ENCODE peak calls at places on chromosomes 3 and 15, in seven cellular contexts. One of them, this sample, is unnamed.

GRCh38 chr15:40340740-40341400 is at the start of gene CCDC9B:
- DNase-seq in GM12892: no peak
- DNase-seq in H1: no peak
- DNase-seq in HepG2: peak
- DNase-seq in K562: peak
- DNase-seq in GM12878: no peak
- DNase-seq in SK-N-SH: peak
- DNase-seq in this sample: no peak

GRCh38 chr3:149085828-149086231 is 503 bp downstream of the HLTF start:
- DNase-seq in HepG2: peak
- DNase-seq in SK-N-SH: no peak
- DNase-seq in K562: peak
- DNase-seq in H1: peak
- DNase-seq in GM12892: no peak
- DNase-seq in GM12878: no peak
- DNase-seq in this sample: no peak

GRCh38 chr15:30941520-30941919 is 37.8 kb downstream of the FAN1 start:
- DNase-seq in HepG2: no peak
- DNase-seq in H1: no peak
- DNase-seq in K562: no peak
- DNase-seq in SK-N-SH: no peak
- DNase-seq in GM12878: no peak
- DNase-seq in GM12892: no peak
- DNase-seq in this sample: no peak

GRCh38 chr15:60507596-60508424 is 28.9 kb upstream of the ICE2 start:
- DNase-seq in GM12878: peak
- DNase-seq in GM12892: no peak
- DNase-seq in SK-N-SH: peak
- DNase-seq in HepG2: peak
- DNase-seq in H1: no peak
- DNase-seq in K562: peak
- DNase-seq in this sample: peak

GRCh38 chr15:85832389-85832788 is 37.7 kb upstream of the KLHL25 start:
- DNase-seq in SK-N-SH: no peak
- DNase-seq in GM12878: no peak
- DNase-seq in GM12892: no peak
- DNase-seq in K562: no peak
- DNase-seq in H1: no peak
- DNase-seq in HepG2: no peak
- DNase-seq in this sample: no peak

GRCh38 chr3:3499987-3500386 is 299.2 kb upstream of the LRRN1 start:
- DNase-seq in K562: no peak
- DNase-seq in HepG2: no peak
- DNase-seq in H1: no peak
- DNase-seq in SK-N-SH: no peak
- DNase-seq in GM12878: no peak
- DNase-seq in GM12892: no peak
- DNase-seq in this sample: no peak

GRCh38 chr3:182824957-182825356 is 31.7 kb downstream of the ATP11B start:
- DNase-seq in GM12878: no peak
- DNase-seq in H1: no peak
- DNase-seq in GM12892: no peak
- DNase-seq in HepG2: no peak
- DNase-seq in K562: no peak
- DNase-seq in SK-N-SH: no peak
- DNase-seq in this sample: no peak

GRCh38 chr15:96372554-96372953 is 42.1 kb downstream of the NR2F2 start:
- DNase-seq in GM12892: no peak
- DNase-seq in SK-N-SH: no peak
- DNase-seq in HepG2: no peak
- DNase-seq in H1: no peak
- DNase-seq in K562: no peak
- DNase-seq in GM12878: no peak
- DNase-seq in this sample: no peak

GRCh38 chr3:112822116-112823055 is 24.3 kb downstream of the CD200R1L start:
- DNase-seq in K562: no peak
- DNase-seq in HepG2: no peak
- DNase-seq in H1: no peak
- DNase-seq in SK-N-SH: no peak
- DNase-seq in GM12878: no peak
- DNase-seq in GM12892: no peak
- DNase-seq in this sample: no peak

GRCh38 chr3:45180051-45180450 is 33.9 kb upstream of the CDCP1 start:
- DNase-seq in GM12892: no peak
- DNase-seq in H1: no peak
- DNase-seq in HepG2: no peak
- DNase-seq in SK-N-SH: no peak
- DNase-seq in GM12878: no peak
- DNase-seq in K562: no peak
- DNase-seq in this sample: no peak

GRCh38 chr3:98600412-98601095 is 7.1 kb upstream of the CPOX start:
- DNase-seq in HepG2: no peak
- DNase-seq in GM12878: peak
- DNase-seq in SK-N-SH: no peak
- DNase-seq in H1: no peak
- DNase-seq in GM12892: no peak
- DNase-seq in K562: no peak
- DNase-seq in this sample: no peak

GRCh38 chr15:53122818-53123217 is 332.7 kb upstream of the ONECUT1 start:
- DNase-seq in H1: no peak
- DNase-seq in K562: no peak
- DNase-seq in SK-N-SH: no peak
- DNase-seq in HepG2: no peak
- DNase-seq in GM12878: no peak
- DNase-seq in GM12892: no peak
- DNase-seq in this sample: no peak

GRCh38 chr15:31328425-31328998 is 1.9 kb downstream of the KLF13 start:
- DNase-seq in GM12892: no peak
- DNase-seq in H1: no peak
- DNase-seq in HepG2: no peak
- DNase-seq in GM12878: no peak
- DNase-seq in SK-N-SH: peak
- DNase-seq in K562: no peak
- DNase-seq in this sample: no peak

GRCh38 chr3:154745925-154746324 is 315.9 kb upstream of the GPR149 start:
- DNase-seq in K562: peak
- DNase-seq in HepG2: no peak
- DNase-seq in SK-N-SH: peak
- DNase-seq in GM12892: no peak
- DNase-seq in H1: no peak
- DNase-seq in GM12878: no peak
- DNase-seq in this sample: no peak

GRCh38 chr3:69907554-69907953 is 92.0 kb upstream of the SAMMSON start:
- DNase-seq in HepG2: no peak
- DNase-seq in GM12878: no peak
- DNase-seq in H1: no peak
- DNase-seq in K562: no peak
- DNase-seq in GM12892: no peak
- DNase-seq in SK-N-SH: no peak
- DNase-seq in this sample: no peak

GRCh38 chr3:32577621-32578556 is 7.2 kb upstream of the DYNC1LI1 start:
- DNase-seq in GM12878: peak
- DNase-seq in GM12892: peak
- DNase-seq in HepG2: no peak
- DNase-seq in K562: no peak
- DNase-seq in H1: no peak
- DNase-seq in SK-N-SH: no peak
- DNase-seq in this sample: peak

GRCh38 chr15:28955160-28955502 is 69.4 kb downstream of the APBA2 start:
- DNase-seq in SK-N-SH: peak
- DNase-seq in K562: peak
- DNase-seq in GM12892: no peak
- DNase-seq in HepG2: no peak
- DNase-seq in GM12878: peak
- DNase-seq in H1: no peak
- DNase-seq in this sample: no peak

GRCh38 chr15:77516076-77516475 is 95.4 kb downstream of the HMG20A start:
- DNase-seq in K562: no peak
- DNase-seq in SK-N-SH: no peak
- DNase-seq in HepG2: no peak
- DNase-seq in GM12878: no peak
- DNase-seq in H1: no peak
- DNase-seq in GM12892: no peak
- DNase-seq in this sample: no peak

GRCh38 chr15:96070636-96071035 is 259.9 kb upstream of the NR2F2 start:
- DNase-seq in HepG2: no peak
- DNase-seq in GM12878: no peak
- DNase-seq in SK-N-SH: no peak
- DNase-seq in H1: no peak
- DNase-seq in GM12892: no peak
- DNase-seq in K562: no peak
- DNase-seq in this sample: no peak

GRCh38 chr3:53708001-53708621 is 138.1 kb downstream of the CHDH start:
- DNase-seq in K562: no peak
- DNase-seq in GM12878: no peak
- DNase-seq in GM12892: no peak
- DNase-seq in H1: no peak
- DNase-seq in HepG2: no peak
- DNase-seq in SK-N-SH: no peak
- DNase-seq in this sample: no peak

GRCh38 chr3:40951636-40952035 is 247.7 kb upstream of the CTNNB1 start:
- DNase-seq in GM12892: no peak
- DNase-seq in SK-N-SH: no peak
- DNase-seq in H1: no peak
- DNase-seq in GM12878: no peak
- DNase-seq in K562: no peak
- DNase-seq in HepG2: no peak
- DNase-seq in this sample: no peak

GRCh38 chr15:93048759-93049161 is 40.3 kb downstream of the RGMA start:
- DNase-seq in GM12878: no peak
- DNase-seq in GM12892: no peak
- DNase-seq in SK-N-SH: no peak
- DNase-seq in K562: no peak
- DNase-seq in H1: no peak
- DNase-seq in HepG2: no peak
- DNase-seq in this sample: no peak

GRCh38 chr3:128310286-128311058 is 156.2 kb downstream of the DNAJB8 start:
- DNase-seq in H1: no peak
- DNase-seq in GM12892: no peak
- DNase-seq in HepG2: no peak
- DNase-seq in K562: no peak
- DNase-seq in SK-N-SH: no peak
- DNase-seq in GM12878: no peak
- DNase-seq in this sample: no peak

GRCh38 chr3:127035672-127036071 is 52.8 kb downstream of the PLXNA1 start:
- DNase-seq in H1: no peak
- DNase-seq in GM12878: no peak
- DNase-seq in K562: no peak
- DNase-seq in GM12892: no peak
- DNase-seq in SK-N-SH: no peak
- DNase-seq in HepG2: no peak
- DNase-seq in this sample: no peak

GRCh38 chr15:71440479-71441071 is 325.3 kb downstream of the THSD4 start:
- DNase-seq in SK-N-SH: peak
- DNase-seq in GM12892: no peak
- DNase-seq in H1: no peak
- DNase-seq in HepG2: peak
- DNase-seq in GM12878: peak
- DNase-seq in K562: peak
- DNase-seq in this sample: no peak

GRCh38 chr15:57158589-57158988 is 217.7 kb upstream of the CGNL1 start:
- DNase-seq in K562: no peak
- DNase-seq in H1: no peak
- DNase-seq in GM12892: no peak
- DNase-seq in SK-N-SH: peak
- DNase-seq in GM12878: no peak
- DNase-seq in HepG2: no peak
- DNase-seq in this sample: no peak

GRCh38 chr15:57156210-57156887 is 220.0 kb upstream of the CGNL1 start:
- DNase-seq in GM12892: no peak
- DNase-seq in HepG2: no peak
- DNase-seq in GM12878: no peak
- DNase-seq in K562: no peak
- DNase-seq in SK-N-SH: peak
- DNase-seq in H1: no peak
- DNase-seq in this sample: no peak

GRCh38 chr15:57158997-57159668 is 217.2 kb upstream of the CGNL1 start:
- DNase-seq in GM12892: no peak
- DNase-seq in GM12878: no peak
- DNase-seq in SK-N-SH: no peak
- DNase-seq in HepG2: no peak
- DNase-seq in H1: no peak
- DNase-seq in K562: no peak
- DNase-seq in this sample: no peak

GRCh38 chr15:57160823-57161560 is 215.3 kb upstream of the CGNL1 start:
- DNase-seq in SK-N-SH: no peak
- DNase-seq in HepG2: no peak
- DNase-seq in GM12878: no peak
- DNase-seq in H1: no peak
- DNase-seq in K562: no peak
- DNase-seq in GM12892: no peak
- DNase-seq in this sample: no peak

DNA sequence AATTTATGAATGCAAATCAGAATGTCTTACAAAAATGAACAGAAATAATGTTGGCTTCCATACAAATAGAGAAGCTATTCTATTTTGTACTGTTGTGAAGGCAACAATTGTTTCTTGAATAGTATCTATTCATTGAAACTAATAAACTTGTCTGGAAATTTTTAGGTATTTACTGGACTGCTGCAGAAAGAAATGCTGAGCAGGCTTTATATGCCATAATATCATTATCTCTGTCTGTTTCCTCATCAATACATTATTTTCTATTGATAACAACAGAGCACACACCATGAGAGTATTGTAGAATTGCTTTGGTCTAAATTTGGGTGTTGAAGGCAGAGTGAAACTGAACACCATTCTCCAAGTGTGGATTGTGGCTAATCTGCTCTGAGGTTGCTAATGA is 216.5 kb upstream of the CGNL1 start:
- DNase-seq in K562: no peak
- DNase-seq in GM12892: no peak
- DNase-seq in HepG2: no peak
- DNase-seq in SK-N-SH: no peak
- DNase-seq in H1: no peak
- DNase-seq in GM12878: no peak
- DNase-seq in this sample: no peak
- TF ChIP-seq TAF1 in K562: no peak
- TF ChIP-seq TAF1 in GM12892: no peak
- TF ChIP-seq TAF1 in HepG2: no peak
- TF ChIP-seq TAF1 in SK-N-SH: no peak
- TF ChIP-seq TAF1 in H1: no peak
- TF ChIP-seq TAF1 in GM12878: no peak
- TF ChIP-seq TAF1 in this sample: no peak

GRCh38 chr15:100803158-100803440 is 76.5 kb upstream of the ALDH1A3 start:
- DNase-seq in HepG2: no peak
- DNase-seq in H1: no peak
- DNase-seq in K562: no peak
- DNase-seq in SK-N-SH: no peak
- DNase-seq in GM12878: no peak
- DNase-seq in GM12892: no peak
- DNase-seq in this sample: no peak
- TF ChIP-seq TAF1 in HepG2: no peak
- TF ChIP-seq TAF1 in H1: no peak
- TF ChIP-seq TAF1 in K562: no peak
- TF ChIP-seq TAF1 in SK-N-SH: no peak
- TF ChIP-seq TAF1 in GM12878: no peak
- TF ChIP-seq TAF1 in GM12892: no peak
- TF ChIP-seq TAF1 in this sample: no peak

GRCh38 chr15:42349178-42349577 is 10.1 kb upstream of the CAPN3 start:
- DNase-seq in K562: no peak
- DNase-seq in GM12892: no peak
- DNase-seq in SK-N-SH: no peak
- DNase-seq in GM12878: no peak
- DNase-seq in HepG2: no peak
- DNase-seq in H1: no peak
- DNase-seq in this sample: no peak
- TF ChIP-seq TAF1 in K562: no peak
- TF ChIP-seq TAF1 in GM12892: no peak
- TF ChIP-seq TAF1 in SK-N-SH: no peak
- TF ChIP-seq TAF1 in GM12878: no peak
- TF ChIP-seq TAF1 in HepG2: no peak
- TF ChIP-seq TAF1 in H1: no peak
- TF ChIP-seq TAF1 in this sample: no peak

GRCh38 chr3:10432156-10432845 is 73.1 kb downstream of the ATP2B2 start:
- DNase-seq in GM12892: no peak
- DNase-seq in GM12878: no peak
- DNase-seq in SK-N-SH: peak
- DNase-seq in H1: no peak
- DNase-seq in K562: no peak
- DNase-seq in HepG2: no peak
- DNase-seq in this sample: no peak
- TF ChIP-seq TAF1 in GM12892: no peak
- TF ChIP-seq TAF1 in GM12878: no peak
- TF ChIP-seq TAF1 in SK-N-SH: no peak
- TF ChIP-seq TAF1 in H1: no peak
- TF ChIP-seq TAF1 in K562: no peak
- TF ChIP-seq TAF1 in HepG2: no peak
- TF ChIP-seq TAF1 in this sample: no peak